ENCODE peak calls at places on chromosomes 7 and 10, in four cellular contexts. U, I, Y and F are unnamed samples.

GRCh38 chr7:134785842-134786241 is 6.4 kb downstream of the CALD1 start:
- DNase-seq in Y (no peak), I (no peak), U (no peak), F (no peak)

GRCh38 chr7:30196408-30196807 is 61.6 kb downstream of the MTURN start:
- DNase-seq in U (no peak), Y (no peak), I (no peak), F (no peak)

GRCh38 chr7:55591282-55591931 is 19.1 kb upstream of the VOPP1 start:
- DNase-seq in Y (no peak), I (no peak), U (no peak), F (no peak)

GRCh38 chr10:88991900-88992237 is 1.3 kb downstream of the FAS start:
- DNase-seq in U (no peak), Y (no peak), I (no peak), F (no peak)

GRCh38 chr10:114905450-114905849 is 32.5 kb upstream of the TRUB1 start:
- DNase-seq in Y (no peak), U (no peak), I (no peak), F (no peak)

GRCh38 chr7:31603076-31603475 is 83.9 kb upstream of the PPP1R17 start:
- DNase-seq in I (no peak), U (no peak), Y (no peak), F (no peak)

GRCh38 chr10:37535459-37536246 is 321.8 kb downstream of the ZNF248 start:
- DNase-seq in U (no peak), Y (no peak), I (no peak), F (no peak)

GRCh38 chr10:75108684-75109458 is 2.6 kb upstream of the SAMD8 start:
- DNase-seq in Y (no peak), U (peak), I (peak), F (no peak)

GRCh38 chr10:91247360-91248111 is 27.1 kb downstream of the PCGF5 start:
- DNase-seq in I (no peak), Y (no peak), U (no peak), F (no peak)

GRCh38 chr7:107917770-107918651 is 27.0 kb downstream of the DLD start:
- DNase-seq in U (no peak), Y (no peak), I (no peak), F (no peak)

GRCh38 chr10:71740069-71740468 is 20.5 kb upstream of the C10orf105 start:
- DNase-seq in I (no peak), Y (no peak), U (peak), F (no peak)

GRCh38 chr7:43593010-43593409 is 10.1 kb downstream of the STK17A start:
- DNase-seq in U (no peak), I (no peak), Y (no peak), F (no peak)

GRCh38 chr7:43590862-43591550 is 8.1 kb downstream of the STK17A start:
- DNase-seq in Y (no peak), I (no peak), U (no peak), F (no peak)

GRCh38 chr7:43592321-43592720 is 9.4 kb downstream of the STK17A start:
- DNase-seq in I (no peak), U (no peak), Y (no peak), F (no peak)

GRCh38 chr7:43589728-43590127 is 6.8 kb downstream of the STK17A start:
- DNase-seq in I (no peak), Y (no peak), U (no peak), F (no peak)

DNA sequence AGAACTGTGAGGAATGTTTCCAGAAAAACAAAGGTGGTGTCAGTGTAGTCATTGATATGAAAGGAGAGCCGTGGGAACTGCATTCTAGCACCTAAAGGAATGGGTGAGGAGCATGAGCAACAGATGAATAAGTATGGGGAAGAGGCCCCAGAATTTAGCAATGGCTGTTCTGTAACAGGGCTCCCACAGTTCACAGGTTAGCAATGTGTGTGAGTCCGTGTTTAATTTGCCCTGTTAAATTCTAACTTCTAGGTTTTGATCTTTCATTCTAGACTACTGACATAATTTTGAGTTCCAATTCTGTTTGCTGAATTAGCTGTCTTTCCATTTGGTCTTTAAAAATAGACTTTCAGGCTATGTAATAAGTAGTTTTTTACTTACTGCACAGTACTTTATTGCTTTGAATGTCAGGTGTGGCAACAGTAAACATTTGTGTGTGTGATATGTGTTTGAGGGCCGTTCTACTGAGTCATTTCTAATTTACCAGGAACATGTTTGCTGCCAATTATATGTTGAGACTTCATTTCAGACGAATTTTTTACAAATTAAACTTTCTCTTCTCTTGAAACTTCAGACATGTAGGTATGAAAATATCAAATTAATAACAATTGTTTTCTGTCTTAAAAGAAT is 8.8 kb downstream of the STK17A start:
- DNase-seq in I (no peak), Y (no peak), U (no peak), F (no peak)
- H3K4me3 ChIP-seq in I (no peak), Y (no peak), U (no peak), F (no peak)

DNA sequence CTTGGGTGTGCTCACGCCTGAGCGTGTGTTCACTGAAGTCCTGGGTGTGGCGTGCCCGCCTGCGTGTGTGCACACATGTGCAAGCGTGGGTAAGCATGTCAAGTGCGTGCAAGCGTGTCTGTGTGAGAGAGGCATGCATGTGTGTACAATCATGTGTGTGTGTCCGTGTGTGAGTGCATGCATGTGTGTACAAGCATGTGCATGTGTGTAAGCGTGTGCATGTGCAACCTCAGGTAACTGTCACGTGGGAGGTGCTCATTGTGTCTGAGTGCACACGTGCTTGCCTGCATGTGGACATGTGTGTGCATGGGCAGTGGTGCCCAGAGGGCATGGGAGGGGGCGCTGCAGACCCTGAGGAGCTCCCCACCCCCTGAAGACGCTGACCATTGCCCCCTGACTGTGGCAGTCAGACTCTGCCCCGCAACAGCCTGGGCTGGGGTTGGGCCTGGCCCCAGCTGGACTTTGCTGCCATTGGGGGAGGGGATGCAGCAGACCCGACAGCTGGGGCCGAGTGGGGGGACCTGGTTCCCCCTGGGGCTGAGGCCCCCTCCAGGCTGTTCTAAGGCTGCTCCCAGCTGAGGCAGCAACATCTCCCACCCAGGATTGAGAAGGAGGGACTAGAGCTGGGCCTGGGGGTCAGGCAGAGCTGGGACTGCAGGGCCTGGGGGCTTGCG is 88.1 kb downstream of the UNCX start:
- DNase-seq in Y (no peak), U (no peak), I (no peak), F (peak)
- TF ChIP-seq EP300 in Y (no peak), U (no peak), I (no peak), F (no peak)

DNA sequence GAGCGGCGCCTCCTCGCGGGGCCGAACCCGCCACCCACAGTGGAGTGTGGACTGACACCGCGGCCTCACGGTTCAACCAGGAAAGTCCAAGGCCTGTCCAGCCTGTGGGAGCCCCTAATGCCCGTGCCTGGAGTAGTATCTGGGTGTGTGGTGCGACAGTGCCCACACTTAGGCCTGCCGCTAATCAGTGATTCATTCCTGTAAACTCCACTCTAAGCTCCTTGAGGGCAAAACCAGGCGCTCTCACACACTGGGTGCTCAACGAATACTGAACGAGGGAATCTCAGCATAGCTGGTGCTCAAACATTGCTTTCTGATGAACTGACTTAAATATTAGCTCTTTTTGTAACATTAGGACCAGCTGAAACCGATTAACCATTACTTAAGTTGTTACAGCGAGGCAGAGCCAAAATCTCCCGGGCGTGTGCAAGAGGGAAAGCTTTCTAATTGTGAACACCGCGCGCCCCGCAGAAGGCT is 573 bp upstream of the GSDME start:
- DNase-seq in I (no peak), U (no peak), Y (no peak), F (no peak)
- H3K4me3 ChIP-seq in I (peak), U (peak), Y (peak), F (peak)

GRCh38 chr7:148042935-148043334 is 547.6 kb upstream of the C7orf33 start:
- DNase-seq in Y (no peak), I (no peak), U (no peak), F (no peak)
- TF ChIP-seq EP300 in Y (no peak), I (no peak), U (no peak), F (no peak)

GRCh38 chr7:88758355-88759215 is 915 bp upstream of the ZNF804B start:
- DNase-seq in U (no peak), Y (no peak), I (no peak), F (no peak)
- H3K4me3 ChIP-seq in U (peak), Y (peak), I (peak), F (no peak)

DNA sequence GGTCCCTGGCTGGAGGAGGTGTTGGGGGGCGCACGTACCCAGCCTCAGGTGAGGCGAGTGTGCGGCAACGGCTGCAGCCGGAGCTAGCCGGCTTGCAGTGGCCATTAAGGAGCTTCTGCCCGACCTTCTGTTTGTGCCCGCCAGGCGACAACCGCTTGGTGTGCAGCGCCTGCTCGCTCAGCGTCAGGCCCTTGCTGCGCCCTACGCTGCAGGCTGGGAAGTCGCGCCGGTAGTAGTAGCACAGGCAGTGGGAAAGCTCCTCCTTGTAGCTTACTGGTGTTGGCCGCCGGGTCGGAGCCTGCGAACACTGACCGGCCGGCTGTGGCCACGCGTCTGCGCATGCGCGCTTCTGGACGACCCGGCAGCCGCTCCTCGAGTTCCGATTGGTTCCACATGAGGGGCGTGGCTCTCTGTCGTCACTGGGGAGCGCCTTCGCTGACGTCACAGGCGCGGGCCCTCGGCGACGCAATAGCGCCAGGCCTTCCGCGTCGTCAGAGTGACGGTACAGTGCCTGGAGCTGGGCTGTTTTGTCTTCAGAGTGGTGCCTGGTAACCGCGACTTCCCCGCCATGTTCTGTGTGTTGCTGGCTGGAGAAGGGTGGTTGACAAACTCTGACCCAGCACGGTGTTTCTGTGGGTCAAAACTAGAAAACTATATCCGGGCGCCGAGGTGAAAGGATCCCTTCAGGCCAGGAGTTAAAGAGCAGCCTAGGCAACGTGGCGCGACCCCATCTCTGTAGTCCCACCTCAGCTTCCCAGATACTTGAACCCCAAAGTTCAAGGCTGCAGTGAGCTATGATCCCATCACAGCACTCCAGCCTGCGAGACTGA is 76.3 kb upstream of the TMEM248 start:
- DNase-seq in U (peak), Y (peak), I (peak), F (peak)
- TF ChIP-seq EP300 in U (peak), Y (peak), I (peak), F (no peak)

GRCh38 chr10:12351447-12351846 is 2.1 kb downstream of the CAMK1D start:
- DNase-seq in I (no peak), U (peak), Y (no peak), F (peak)
- H3K4me3 ChIP-seq in I (peak), U (no peak), Y (no peak), F (no peak)

DNA sequence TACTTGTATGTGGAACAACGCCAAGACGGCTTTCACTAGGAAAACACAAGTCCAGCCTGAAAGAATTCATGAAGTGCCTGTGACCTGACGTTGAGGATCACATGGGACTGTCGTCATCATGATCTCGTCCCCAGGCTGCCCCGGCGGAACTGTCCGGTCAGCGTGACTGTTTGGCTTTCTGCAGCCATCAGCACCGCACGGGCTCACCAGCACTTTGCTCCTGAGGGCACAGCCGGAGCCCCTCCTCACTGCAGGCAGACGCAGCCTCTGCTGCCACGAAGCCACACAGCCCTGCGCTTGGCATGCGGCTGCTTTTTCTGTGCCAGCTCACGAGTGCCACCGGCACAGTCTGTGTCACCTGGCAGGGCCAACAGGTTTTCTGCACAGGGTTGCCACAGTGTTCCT is 9.4 kb upstream of the GET4 start:
- DNase-seq in I (peak), U (peak), Y (peak), F (peak)
- TF ChIP-seq EP300 in I (peak), U (no peak), Y (peak), F (peak)

DNA sequence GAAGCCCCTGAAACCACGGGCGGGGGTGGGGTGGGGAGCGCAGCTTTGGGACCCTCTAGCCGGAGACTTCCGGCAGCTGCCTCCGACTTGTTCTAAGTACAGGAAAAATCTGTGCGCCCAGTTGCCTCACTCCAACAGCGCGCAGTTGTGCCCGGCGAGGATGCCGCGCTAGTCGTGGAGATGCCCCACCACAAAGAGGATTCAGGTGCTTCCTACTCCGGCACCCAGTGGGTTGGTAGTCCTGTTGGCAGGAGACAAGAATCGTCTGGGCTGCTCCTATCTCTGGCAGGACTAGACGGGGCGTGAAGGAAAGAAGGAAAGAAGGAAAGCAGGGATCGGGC is 461 bp upstream of the NPY start:
- DNase-seq in Y (no peak), U (no peak), I (no peak), F (no peak)
- H3K4me3 ChIP-seq in Y (no peak), U (no peak), I (peak), F (no peak)

GRCh38 chr10:36096571-36096970 is 454.5 kb upstream of the FZD8 start:
- DNase-seq in U (no peak), I (no peak), Y (no peak), F (no peak)

GRCh38 chr10:36094091-36094490 is 452.0 kb upstream of the FZD8 start:
- DNase-seq in Y (no peak), U (no peak), I (no peak), F (no peak)

DNA sequence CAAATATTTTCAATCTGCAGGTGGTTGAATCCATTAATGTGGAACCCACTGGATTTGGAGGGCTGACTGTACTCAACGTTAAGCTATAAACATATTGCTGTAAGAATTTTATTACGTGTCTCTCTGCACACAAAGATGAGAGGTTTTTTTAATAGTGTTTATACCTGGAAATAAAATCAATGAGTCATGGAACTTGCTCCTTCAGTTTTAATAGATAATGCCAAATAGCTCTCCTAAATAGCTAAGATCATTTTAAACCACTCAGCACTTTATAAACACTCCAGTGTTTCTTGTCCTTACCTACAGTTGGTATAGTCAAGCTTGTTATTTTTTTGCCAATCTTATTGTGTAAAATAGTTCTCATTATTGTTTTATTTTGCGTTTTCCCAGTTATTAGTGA is 455.6 kb upstream of the FZD8 start:
- DNase-seq in U (no peak), I (no peak), Y (no peak), F (no peak)
- TF ChIP-seq EP300 in U (no peak), I (no peak), Y (no peak), F (no peak)